ENCODE peak calls at places on chromosome 7, in eight cellular contexts. One of them, this sample, is unnamed.

GRCh38 chr7:134941185-134941900 is 45.0 kb upstream of the AGBL3 start:
- DNase-seq in AG04450: peak
- DNase-seq in uterus: peak
- DNase-seq in neural progenitor cell: peak
- DNase-seq in SJSA1: peak
- DNase-seq in CD4-positive, alpha-beta memory T cell: no peak
- DNase-seq in IMR-90: peak
- DNase-seq in OCI-LY7: no peak
- DNase-seq in this sample: no peak

GRCh38 chr7:44460325-44460724 is 30.1 kb downstream of the NUDCD3 start:
- DNase-seq in AG04450: no peak
- DNase-seq in uterus: no peak
- DNase-seq in neural progenitor cell: no peak
- DNase-seq in SJSA1: no peak
- DNase-seq in CD4-positive, alpha-beta memory T cell: peak
- DNase-seq in IMR-90: no peak
- DNase-seq in OCI-LY7: peak
- DNase-seq in this sample: peak

GRCh38 chr7:1068656-1069055 is 19.3 kb upstream of the GPER1 start:
- DNase-seq in AG04450: no peak
- DNase-seq in uterus: no peak
- DNase-seq in neural progenitor cell: no peak
- DNase-seq in SJSA1: no peak
- DNase-seq in CD4-positive, alpha-beta memory T cell: no peak
- DNase-seq in IMR-90: no peak
- DNase-seq in OCI-LY7: no peak
- DNase-seq in this sample: no peak

GRCh38 chr7:149027055-149027454 is 1.2 kb downstream of the PDIA4 start:
- DNase-seq in AG04450: no peak
- DNase-seq in uterus: no peak
- DNase-seq in neural progenitor cell: no peak
- DNase-seq in SJSA1: no peak
- DNase-seq in CD4-positive, alpha-beta memory T cell: no peak
- DNase-seq in IMR-90: no peak
- DNase-seq in OCI-LY7: peak
- DNase-seq in this sample: peak

GRCh38 chr7:121313793-121314676 is 14.8 kb upstream of the WNT16 start:
- DNase-seq in AG04450: no peak
- DNase-seq in uterus: no peak
- DNase-seq in neural progenitor cell: no peak
- DNase-seq in SJSA1: peak
- DNase-seq in CD4-positive, alpha-beta memory T cell: no peak
- DNase-seq in IMR-90: no peak
- DNase-seq in OCI-LY7: peak
- DNase-seq in this sample: no peak

GRCh38 chr7:69211739-69212138 is 386.5 kb upstream of the AUTS2 start:
- DNase-seq in AG04450: no peak
- DNase-seq in uterus: no peak
- DNase-seq in neural progenitor cell: peak
- DNase-seq in SJSA1: no peak
- DNase-seq in CD4-positive, alpha-beta memory T cell: no peak
- DNase-seq in IMR-90: no peak
- DNase-seq in OCI-LY7: peak
- DNase-seq in this sample: no peak

GRCh38 chr7:123580406-123581161 is 21.0 kb upstream of the ASB15 start:
- DNase-seq in AG04450: no peak
- DNase-seq in uterus: no peak
- DNase-seq in neural progenitor cell: peak
- DNase-seq in SJSA1: peak
- DNase-seq in CD4-positive, alpha-beta memory T cell: no peak
- DNase-seq in IMR-90: peak
- DNase-seq in OCI-LY7: peak
- DNase-seq in this sample: no peak

GRCh38 chr7:41886257-41886905 is 183.5 kb upstream of the INHBA start:
- DNase-seq in AG04450: peak
- DNase-seq in uterus: peak
- DNase-seq in neural progenitor cell: no peak
- DNase-seq in SJSA1: peak
- DNase-seq in CD4-positive, alpha-beta memory T cell: no peak
- DNase-seq in IMR-90: peak
- DNase-seq in OCI-LY7: no peak
- DNase-seq in this sample: no peak

GRCh38 chr7:128742206-128742605 is 3.0 kb downstream of the CALU start:
- DNase-seq in AG04450: no peak
- DNase-seq in uterus: no peak
- DNase-seq in neural progenitor cell: no peak
- DNase-seq in SJSA1: peak
- DNase-seq in CD4-positive, alpha-beta memory T cell: no peak
- DNase-seq in IMR-90: peak
- DNase-seq in OCI-LY7: no peak
- DNase-seq in this sample: no peak

GRCh38 chr7:12640299-12641096 is 46.9 kb upstream of the ARL4A start:
- DNase-seq in AG04450: no peak
- DNase-seq in uterus: no peak
- DNase-seq in neural progenitor cell: no peak
- DNase-seq in SJSA1: no peak
- DNase-seq in CD4-positive, alpha-beta memory T cell: no peak
- DNase-seq in IMR-90: no peak
- DNase-seq in OCI-LY7: no peak
- DNase-seq in this sample: no peak

GRCh38 chr7:65981965-65982792 is at the start of gene GUSB:
- DNase-seq in AG04450: peak
- DNase-seq in uterus: peak
- DNase-seq in neural progenitor cell: peak
- DNase-seq in SJSA1: peak
- DNase-seq in CD4-positive, alpha-beta memory T cell: peak
- DNase-seq in IMR-90: peak
- DNase-seq in OCI-LY7: peak
- DNase-seq in this sample: peak

GRCh38 chr7:65980478-65981250 is 1.3 kb downstream of the GUSB start:
- DNase-seq in AG04450: no peak
- DNase-seq in uterus: peak
- DNase-seq in neural progenitor cell: no peak
- DNase-seq in SJSA1: peak
- DNase-seq in CD4-positive, alpha-beta memory T cell: peak
- DNase-seq in IMR-90: no peak
- DNase-seq in OCI-LY7: peak
- DNase-seq in this sample: peak

GRCh38 chr7:65978891-65979582 is 3.0 kb downstream of the GUSB start:
- DNase-seq in AG04450: no peak
- DNase-seq in uterus: no peak
- DNase-seq in neural progenitor cell: no peak
- DNase-seq in SJSA1: no peak
- DNase-seq in CD4-positive, alpha-beta memory T cell: no peak
- DNase-seq in IMR-90: no peak
- DNase-seq in OCI-LY7: no peak
- DNase-seq in this sample: no peak

GRCh38 chr7:65976659-65977196 is 5.3 kb downstream of the GUSB start:
- DNase-seq in AG04450: no peak
- DNase-seq in uterus: no peak
- DNase-seq in neural progenitor cell: no peak
- DNase-seq in SJSA1: no peak
- DNase-seq in CD4-positive, alpha-beta memory T cell: no peak
- DNase-seq in IMR-90: no peak
- DNase-seq in OCI-LY7: no peak
- DNase-seq in this sample: no peak

DNA sequence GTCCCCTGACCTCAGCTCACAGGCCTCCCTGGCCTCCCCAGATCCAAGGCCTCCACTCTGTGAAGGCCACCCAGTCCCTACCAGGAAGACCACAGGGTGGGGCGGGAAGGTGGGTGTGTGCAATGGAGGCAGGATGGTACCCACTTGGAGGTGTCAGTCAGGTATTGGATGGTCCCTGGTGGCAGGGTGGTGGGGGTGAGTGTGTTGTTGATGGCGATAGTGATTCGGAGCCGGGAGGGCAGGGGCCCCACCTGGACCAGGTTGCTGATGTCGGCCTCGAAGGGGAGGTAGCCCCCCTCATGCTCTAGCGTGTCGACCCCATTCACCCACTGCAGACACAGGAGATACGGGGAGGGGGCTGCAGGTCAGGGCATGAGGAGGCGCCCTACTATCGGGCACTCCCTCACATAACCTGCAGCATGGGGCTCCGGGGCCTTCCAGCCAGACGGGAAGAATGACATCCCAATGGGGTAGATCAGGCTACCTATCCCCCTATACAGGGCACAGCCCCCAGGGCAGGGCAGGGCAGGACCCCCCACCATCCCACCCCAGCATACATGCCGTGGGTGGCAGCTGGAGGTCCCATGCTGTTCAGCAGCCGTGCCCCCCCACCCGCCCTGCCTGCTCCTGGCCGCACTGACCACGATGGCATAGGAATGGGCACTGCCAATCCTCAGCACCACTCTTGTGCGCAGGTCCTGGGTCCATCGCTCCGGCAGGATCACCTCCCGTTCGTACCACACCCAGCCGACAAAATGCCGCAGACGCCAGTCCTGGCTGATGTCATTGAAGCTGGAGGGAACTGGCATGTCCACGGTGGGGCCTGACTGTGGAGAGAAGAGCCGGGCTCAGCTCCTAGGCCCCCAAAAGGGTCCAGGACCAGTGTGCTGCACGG is 2.2 kb downstream of the GUSB start:
- DNase-seq in AG04450: no peak
- DNase-seq in uterus: no peak
- DNase-seq in neural progenitor cell: no peak
- DNase-seq in SJSA1: no peak
- DNase-seq in CD4-positive, alpha-beta memory T cell: no peak
- DNase-seq in IMR-90: no peak
- DNase-seq in OCI-LY7: no peak
- DNase-seq in this sample: no peak
- H3K27ac ChIP-seq in AG04450: no peak
- H3K27ac ChIP-seq in uterus: no peak
- H3K27ac ChIP-seq in neural progenitor cell: no peak
- H3K27ac ChIP-seq in SJSA1: peak
- H3K27ac ChIP-seq in CD4-positive, alpha-beta memory T cell: peak
- H3K27ac ChIP-seq in IMR-90: no peak
- H3K27ac ChIP-seq in OCI-LY7: no peak
- H3K27ac ChIP-seq in this sample: no peak

GRCh38 chr7:2824026-2824677 is 20.0 kb downstream of the GNA12 start:
- DNase-seq in AG04450: no peak
- DNase-seq in uterus: no peak
- DNase-seq in neural progenitor cell: no peak
- DNase-seq in SJSA1: no peak
- DNase-seq in CD4-positive, alpha-beta memory T cell: no peak
- DNase-seq in IMR-90: no peak
- DNase-seq in OCI-LY7: no peak
- DNase-seq in this sample: no peak
- H3K4me3 ChIP-seq in AG04450: no peak
- H3K4me3 ChIP-seq in uterus: no peak
- H3K4me3 ChIP-seq in neural progenitor cell: no peak
- H3K4me3 ChIP-seq in SJSA1: no peak
- H3K4me3 ChIP-seq in CD4-positive, alpha-beta memory T cell: no peak
- H3K4me3 ChIP-seq in IMR-90: no peak
- H3K4me3 ChIP-seq in OCI-LY7: peak
- H3K4me3 ChIP-seq in this sample: no peak

DNA sequence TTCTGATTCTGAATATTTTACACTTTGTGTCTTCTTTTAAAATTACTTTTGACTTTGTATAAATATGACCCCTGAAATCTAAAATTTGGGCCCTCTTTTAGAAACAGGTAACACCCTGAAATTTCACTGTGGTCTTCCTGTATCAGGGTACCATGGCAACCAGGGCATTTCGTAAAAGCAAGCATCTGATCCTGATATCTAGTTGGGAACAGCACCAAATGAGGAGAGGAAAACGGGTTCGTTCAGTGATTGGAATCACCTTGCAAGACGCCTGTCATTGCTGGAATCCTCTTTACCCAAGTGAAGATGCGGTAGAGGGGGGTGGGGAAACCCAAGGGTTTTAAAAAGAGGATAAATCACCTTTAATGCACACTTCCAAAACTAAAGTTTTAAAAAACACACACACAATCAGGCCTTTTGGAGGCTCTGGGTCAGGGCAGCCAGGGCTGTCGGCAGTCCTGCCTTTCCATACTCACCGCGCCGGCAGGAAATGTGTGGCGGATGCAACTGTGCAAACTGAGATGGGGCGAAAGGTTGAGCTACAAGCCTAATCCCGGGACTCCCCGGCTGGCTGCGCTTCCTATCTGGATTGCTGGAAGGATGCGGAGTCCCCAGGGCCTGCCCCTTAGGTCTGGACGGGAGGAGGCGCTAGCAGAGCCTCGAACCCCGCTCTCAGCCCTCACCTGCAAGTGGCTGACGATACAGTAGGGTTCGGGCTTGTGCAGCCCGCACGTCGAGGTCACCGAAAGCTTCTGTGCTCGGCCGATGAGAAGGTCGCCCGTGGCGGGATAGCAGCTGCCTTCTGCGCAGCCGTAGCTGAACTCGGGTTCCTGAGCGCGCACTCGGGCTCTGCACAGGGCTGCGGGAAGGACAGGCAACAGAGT is 1.8 kb downstream of the LAMB1 start:
- DNase-seq in AG04450: no peak
- DNase-seq in uterus: peak
- DNase-seq in neural progenitor cell: peak
- DNase-seq in SJSA1: peak
- DNase-seq in CD4-positive, alpha-beta memory T cell: no peak
- DNase-seq in IMR-90: peak
- DNase-seq in OCI-LY7: no peak
- DNase-seq in this sample: no peak
- H3K27ac ChIP-seq in AG04450: peak
- H3K27ac ChIP-seq in uterus: peak
- H3K27ac ChIP-seq in neural progenitor cell: no peak
- H3K27ac ChIP-seq in SJSA1: peak
- H3K27ac ChIP-seq in CD4-positive, alpha-beta memory T cell: no peak
- H3K27ac ChIP-seq in IMR-90: peak
- H3K27ac ChIP-seq in OCI-LY7: no peak
- H3K27ac ChIP-seq in this sample: no peak

GRCh38 chr7:140674356-140674800 is 1.6 kb downstream of the ADCK2 start:
- DNase-seq in AG04450: no peak
- DNase-seq in uterus: no peak
- DNase-seq in neural progenitor cell: no peak
- DNase-seq in SJSA1: no peak
- DNase-seq in CD4-positive, alpha-beta memory T cell: no peak
- DNase-seq in IMR-90: no peak
- DNase-seq in OCI-LY7: peak
- DNase-seq in this sample: no peak

GRCh38 chr7:140676303-140676702 is 3.6 kb downstream of the ADCK2 start:
- DNase-seq in AG04450: no peak
- DNase-seq in uterus: no peak
- DNase-seq in neural progenitor cell: no peak
- DNase-seq in SJSA1: no peak
- DNase-seq in CD4-positive, alpha-beta memory T cell: no peak
- DNase-seq in IMR-90: no peak
- DNase-seq in OCI-LY7: peak
- DNase-seq in this sample: no peak

GRCh38 chr7:140674899-140675701 is 2.4 kb downstream of the ADCK2 start:
- DNase-seq in AG04450: no peak
- DNase-seq in uterus: no peak
- DNase-seq in neural progenitor cell: peak
- DNase-seq in SJSA1: peak
- DNase-seq in CD4-positive, alpha-beta memory T cell: no peak
- DNase-seq in IMR-90: peak
- DNase-seq in OCI-LY7: peak
- DNase-seq in this sample: no peak

GRCh38 chr7:140677496-140677895 is 4.8 kb downstream of the ADCK2 start:
- DNase-seq in AG04450: no peak
- DNase-seq in uterus: no peak
- DNase-seq in neural progenitor cell: no peak
- DNase-seq in SJSA1: no peak
- DNase-seq in CD4-positive, alpha-beta memory T cell: no peak
- DNase-seq in IMR-90: no peak
- DNase-seq in OCI-LY7: peak
- DNase-seq in this sample: no peak

GRCh38 chr7:140675726-140676125 is 3.0 kb downstream of the ADCK2 start:
- DNase-seq in AG04450: no peak
- DNase-seq in uterus: no peak
- DNase-seq in neural progenitor cell: no peak
- DNase-seq in SJSA1: no peak
- DNase-seq in CD4-positive, alpha-beta memory T cell: no peak
- DNase-seq in IMR-90: no peak
- DNase-seq in OCI-LY7: peak
- DNase-seq in this sample: no peak
- H3K4me3 ChIP-seq in AG04450: no peak
- H3K4me3 ChIP-seq in uterus: no peak
- H3K4me3 ChIP-seq in neural progenitor cell: no peak
- H3K4me3 ChIP-seq in SJSA1: no peak
- H3K4me3 ChIP-seq in CD4-positive, alpha-beta memory T cell: no peak
- H3K4me3 ChIP-seq in IMR-90: no peak
- H3K4me3 ChIP-seq in OCI-LY7: peak
- H3K4me3 ChIP-seq in this sample: no peak